ENCODE peak calls at places on chromosomes 7 and 10, in six cellular contexts. One of them, this sample, is unnamed.

GRCh38 chr7:8217200-8218068 is 44.5 kb downstream of the ICA1 start:
- DNase-seq in fibroblast of pulmonary artery: peak; percentile 84
- DNase-seq in fibroblast of lung: peak; percentile 85
- DNase-seq in fibroblast of mammary gland: peak; percentile 76
- DNase-seq in epithelial cell of esophagus: peak; percentile 75
- DNase-seq in HCT116: peak; percentile 54
- DNase-seq in this sample: peak; percentile 19

GRCh38 chr7:106094780-106095179 is 17.3 kb downstream of the SYPL1 start:
- DNase-seq in HCT116: no peak
- DNase-seq in epithelial cell of esophagus: peak; percentile 34
- DNase-seq in fibroblast of pulmonary artery: no peak
- DNase-seq in fibroblast of mammary gland: no peak
- DNase-seq in fibroblast of lung: no peak
- DNase-seq in this sample: no peak

GRCh38 chr10:3622845-3623621 is 162.0 kb downstream of the KLF6 start:
- DNase-seq in HCT116: no peak
- DNase-seq in fibroblast of mammary gland: no peak
- DNase-seq in epithelial cell of esophagus: no peak
- DNase-seq in fibroblast of lung: peak; percentile 28
- DNase-seq in fibroblast of pulmonary artery: peak; percentile 22
- DNase-seq in this sample: no peak

GRCh38 chr10:52318136-52318810 is 4.2 kb downstream of the DKK1 start:
- DNase-seq in fibroblast of lung: peak; percentile 45
- DNase-seq in epithelial cell of esophagus: no peak
- DNase-seq in HCT116: no peak
- DNase-seq in fibroblast of mammary gland: peak; percentile 52
- DNase-seq in fibroblast of pulmonary artery: peak; percentile 49
- DNase-seq in this sample: no peak

GRCh38 chr7:139901411-139901810 is 72.3 kb downstream of the TBXAS1 start:
- DNase-seq in HCT116: no peak
- DNase-seq in epithelial cell of esophagus: no peak
- DNase-seq in fibroblast of pulmonary artery: no peak
- DNase-seq in fibroblast of mammary gland: no peak
- DNase-seq in fibroblast of lung: no peak
- DNase-seq in this sample: no peak

GRCh38 chr10:33291053-33291592 is 43.3 kb downstream of the NRP1 start:
- DNase-seq in fibroblast of mammary gland: peak; percentile 73
- DNase-seq in epithelial cell of esophagus: peak; percentile 81
- DNase-seq in fibroblast of lung: peak; percentile 82
- DNase-seq in HCT116: no peak
- DNase-seq in fibroblast of pulmonary artery: peak; percentile 66
- DNase-seq in this sample: peak; percentile 70

GRCh38 chr10:84294766-84295447 is 33.5 kb upstream of the CCSER2 start:
- DNase-seq in HCT116: no peak
- DNase-seq in fibroblast of lung: no peak
- DNase-seq in fibroblast of mammary gland: no peak
- DNase-seq in fibroblast of pulmonary artery: no peak
- DNase-seq in epithelial cell of esophagus: no peak
- DNase-seq in this sample: no peak

GRCh38 chr7:73774923-73775322 is 4.9 kb upstream of the CLDN3 start:
- DNase-seq in fibroblast of lung: peak; percentile 22
- DNase-seq in fibroblast of pulmonary artery: peak; percentile 40
- DNase-seq in fibroblast of mammary gland: peak; percentile 62
- DNase-seq in epithelial cell of esophagus: no peak
- DNase-seq in HCT116: no peak
- DNase-seq in this sample: no peak

GRCh38 chr7:23109470-23109869 is 3.9 kb downstream of the KLHL7 start:
- DNase-seq in fibroblast of lung: no peak
- DNase-seq in HCT116: no peak
- DNase-seq in fibroblast of pulmonary artery: no peak
- DNase-seq in fibroblast of mammary gland: no peak
- DNase-seq in epithelial cell of esophagus: no peak
- DNase-seq in this sample: no peak
- H3K4me3 ChIP-seq in fibroblast of lung: no peak overlapping the region
- H3K4me3 ChIP-seq in HCT116: no peak overlapping the region
- H3K4me3 ChIP-seq in fibroblast of pulmonary artery: no peak overlapping the region
- H3K4me3 ChIP-seq in fibroblast of mammary gland: no peak overlapping the region
- H3K4me3 ChIP-seq in epithelial cell of esophagus: no peak overlapping the region
- H3K4me3 ChIP-seq in this sample: no peak overlapping the region

DNA sequence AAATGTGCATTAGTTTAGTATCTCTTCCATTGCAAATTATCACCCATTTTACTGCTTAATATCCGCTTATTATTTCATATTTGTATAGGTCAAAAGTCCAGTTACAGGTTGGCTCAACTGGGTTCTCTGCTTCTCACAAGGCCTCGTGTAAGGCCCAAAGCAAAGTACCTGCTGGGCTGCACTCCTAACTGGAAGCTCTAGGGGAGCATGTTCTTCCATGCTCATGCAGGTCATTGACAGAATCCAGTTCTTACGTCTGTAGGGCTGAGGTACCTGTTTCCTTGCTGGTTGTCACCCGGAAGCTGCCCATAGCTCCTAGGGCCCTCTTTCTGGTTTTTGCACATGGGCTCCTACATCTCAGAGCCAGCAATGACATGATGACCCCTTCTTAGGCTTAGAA is 79.6 kb downstream of the RAPGEF5 start:
- DNase-seq in HCT116: no peak
- DNase-seq in fibroblast of pulmonary artery: no peak
- DNase-seq in fibroblast of lung: no peak
- DNase-seq in epithelial cell of esophagus: no peak
- DNase-seq in fibroblast of mammary gland: no peak
- DNase-seq in this sample: no peak
- TF ChIP-seq CTCF in HCT116: no peak
- TF ChIP-seq CTCF in fibroblast of pulmonary artery: no peak
- TF ChIP-seq CTCF in fibroblast of lung: no peak
- TF ChIP-seq CTCF in epithelial cell of esophagus: no peak
- TF ChIP-seq CTCF in fibroblast of mammary gland: no peak
- TF ChIP-seq CTCF in this sample: no peak

GRCh38 chr7:157336383-157337315 is at the start of gene DNAJB6:
- DNase-seq in fibroblast of pulmonary artery: peak; percentile 94
- DNase-seq in epithelial cell of esophagus: peak; percentile 92
- DNase-seq in fibroblast of lung: peak; percentile 92
- DNase-seq in fibroblast of mammary gland: peak; percentile 88
- DNase-seq in HCT116: peak; percentile 72
- DNase-seq in this sample: peak; percentile 62

GRCh38 chr7:157337316-157338149 is 729 bp downstream of the DNAJB6 start:
- DNase-seq in HCT116: no peak
- DNase-seq in fibroblast of pulmonary artery: peak; percentile 61
- DNase-seq in epithelial cell of esophagus: peak; percentile 78
- DNase-seq in fibroblast of mammary gland: peak; percentile 52
- DNase-seq in fibroblast of lung: peak; percentile 56
- DNase-seq in this sample: no peak

GRCh38 chr7:157335991-157336382 is 817 bp upstream of the DNAJB6 start:
- DNase-seq in epithelial cell of esophagus: no peak
- DNase-seq in fibroblast of lung: no peak
- DNase-seq in HCT116: no peak
- DNase-seq in fibroblast of mammary gland: no peak
- DNase-seq in fibroblast of pulmonary artery: no peak
- DNase-seq in this sample: no peak

GRCh38 chr7:157335256-157335655 is 1.5 kb upstream of the DNAJB6 start:
- DNase-seq in fibroblast of lung: no peak
- DNase-seq in fibroblast of pulmonary artery: no peak
- DNase-seq in epithelial cell of esophagus: no peak
- DNase-seq in HCT116: no peak
- DNase-seq in fibroblast of mammary gland: no peak
- DNase-seq in this sample: no peak

DNA sequence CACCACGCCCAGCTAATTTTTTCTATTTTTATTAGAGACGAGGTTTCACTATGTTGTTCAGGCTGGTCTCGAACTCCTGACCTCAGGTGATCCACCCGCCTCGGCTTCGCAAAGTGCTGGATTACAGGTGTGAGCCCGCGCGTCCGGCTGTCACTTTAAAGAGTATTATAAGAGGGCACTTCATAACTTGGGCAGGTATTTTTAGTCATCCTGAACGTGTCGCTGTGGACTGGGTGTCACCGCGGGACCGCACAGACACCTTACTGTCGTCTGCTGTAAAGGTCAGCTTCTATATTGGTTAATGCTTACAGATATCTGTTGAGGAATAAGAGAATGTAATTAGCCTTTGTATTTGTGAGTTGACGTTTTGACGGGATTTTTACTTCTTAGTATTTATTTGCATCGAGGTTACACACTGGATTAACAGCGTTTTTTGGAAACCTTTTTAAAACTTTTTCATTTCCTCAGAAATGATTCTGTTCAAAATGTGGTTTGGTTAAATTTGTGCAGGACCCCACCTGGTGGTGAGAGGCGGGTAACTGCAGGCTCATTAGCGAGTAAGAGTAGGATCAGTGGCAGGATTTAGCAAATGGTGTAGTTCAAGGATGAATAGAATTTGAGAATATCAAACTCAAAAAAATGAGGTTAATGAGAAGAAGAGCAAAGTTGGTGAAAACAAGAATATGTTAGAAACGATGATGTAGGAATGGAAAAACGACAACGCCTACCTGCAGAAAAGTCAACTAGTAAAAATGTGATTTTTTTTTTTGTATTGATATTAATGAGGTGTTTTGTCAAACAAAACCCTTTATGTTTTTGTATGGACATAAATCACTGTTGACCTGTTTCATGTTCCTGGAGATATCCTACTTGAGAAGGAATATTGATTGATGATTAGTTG is 3.2 kb downstream of the DNAJB6 start:
- DNase-seq in fibroblast of lung: peak; percentile 78
- DNase-seq in fibroblast of mammary gland: peak; percentile 78
- DNase-seq in fibroblast of pulmonary artery: peak; percentile 79
- DNase-seq in HCT116: peak; percentile 53
- DNase-seq in epithelial cell of esophagus: peak; percentile 77
- DNase-seq in this sample: no peak
- H3K4me3 ChIP-seq in fibroblast of lung: no peak overlapping the region
- H3K4me3 ChIP-seq in fibroblast of mammary gland: no peak overlapping the region
- H3K4me3 ChIP-seq in fibroblast of pulmonary artery: no peak overlapping the region
- H3K4me3 ChIP-seq in HCT116: no peak overlapping the region
- H3K4me3 ChIP-seq in epithelial cell of esophagus: no peak overlapping the region
- H3K4me3 ChIP-seq in this sample: no peak overlapping the region

GRCh38 chr7:137816696-137817320 is 30.0 kb downstream of the DGKI start:
- DNase-seq in fibroblast of pulmonary artery: peak; percentile 42
- DNase-seq in fibroblast of mammary gland: peak; percentile 47
- DNase-seq in HCT116: no peak
- DNase-seq in epithelial cell of esophagus: peak; percentile 27
- DNase-seq in fibroblast of lung: peak; percentile 46
- DNase-seq in this sample: no peak
- TF ChIP-seq CTCF in fibroblast of pulmonary artery: peak; percentile 41
- TF ChIP-seq CTCF in fibroblast of mammary gland: peak; percentile 52
- TF ChIP-seq CTCF in HCT116: no peak
- TF ChIP-seq CTCF in epithelial cell of esophagus: peak; percentile 56
- TF ChIP-seq CTCF in fibroblast of lung: peak; percentile 33
- TF ChIP-seq CTCF in this sample: no peak

GRCh38 chr7:57165285-57165899 is 33.2 kb upstream of the ZNF479 start:
- DNase-seq in fibroblast of mammary gland: no peak
- DNase-seq in HCT116: no peak
- DNase-seq in epithelial cell of esophagus: no peak
- DNase-seq in fibroblast of pulmonary artery: no peak
- DNase-seq in fibroblast of lung: no peak
- DNase-seq in this sample: no peak
- H3K4me3 ChIP-seq in fibroblast of mammary gland: no peak overlapping the region
- H3K4me3 ChIP-seq in HCT116: no peak overlapping the region
- H3K4me3 ChIP-seq in epithelial cell of esophagus: no peak overlapping the region
- H3K4me3 ChIP-seq in fibroblast of pulmonary artery: no peak overlapping the region
- H3K4me3 ChIP-seq in fibroblast of lung: no peak overlapping the region
- H3K4me3 ChIP-seq in this sample: no peak overlapping the region

GRCh38 chr10:122390271-122390670 is 15.8 kb downstream of the PLEKHA1 start:
- DNase-seq in fibroblast of lung: no peak
- DNase-seq in epithelial cell of esophagus: no peak
- DNase-seq in HCT116: no peak
- DNase-seq in fibroblast of pulmonary artery: no peak
- DNase-seq in fibroblast of mammary gland: no peak
- DNase-seq in this sample: no peak

GRCh38 chr10:122386514-122386913 is 12.0 kb downstream of the PLEKHA1 start:
- DNase-seq in epithelial cell of esophagus: no peak
- DNase-seq in fibroblast of lung: no peak
- DNase-seq in HCT116: no peak
- DNase-seq in fibroblast of pulmonary artery: no peak
- DNase-seq in fibroblast of mammary gland: no peak
- DNase-seq in this sample: no peak

GRCh38 chr10:122387572-122387971 is 13.1 kb downstream of the PLEKHA1 start:
- DNase-seq in HCT116: no peak
- DNase-seq in fibroblast of pulmonary artery: no peak
- DNase-seq in fibroblast of mammary gland: no peak
- DNase-seq in fibroblast of lung: no peak
- DNase-seq in epithelial cell of esophagus: no peak
- DNase-seq in this sample: no peak

GRCh38 chr10:122390679-122391078 is 16.2 kb downstream of the PLEKHA1 start:
- DNase-seq in fibroblast of mammary gland: no peak
- DNase-seq in epithelial cell of esophagus: no peak
- DNase-seq in fibroblast of pulmonary artery: no peak
- DNase-seq in HCT116: no peak
- DNase-seq in fibroblast of lung: no peak
- DNase-seq in this sample: no peak

GRCh38 chr10:122388287-122388997 is 13.9 kb downstream of the PLEKHA1 start:
- DNase-seq in fibroblast of lung: no peak
- DNase-seq in fibroblast of pulmonary artery: no peak
- DNase-seq in HCT116: no peak
- DNase-seq in epithelial cell of esophagus: peak; percentile 35
- DNase-seq in fibroblast of mammary gland: no peak
- DNase-seq in this sample: no peak
- TF ChIP-seq CTCF in fibroblast of lung: no peak
- TF ChIP-seq CTCF in fibroblast of pulmonary artery: no peak
- TF ChIP-seq CTCF in HCT116: no peak
- TF ChIP-seq CTCF in epithelial cell of esophagus: no peak
- TF ChIP-seq CTCF in fibroblast of mammary gland: no peak
- TF ChIP-seq CTCF in this sample: no peak

DNA sequence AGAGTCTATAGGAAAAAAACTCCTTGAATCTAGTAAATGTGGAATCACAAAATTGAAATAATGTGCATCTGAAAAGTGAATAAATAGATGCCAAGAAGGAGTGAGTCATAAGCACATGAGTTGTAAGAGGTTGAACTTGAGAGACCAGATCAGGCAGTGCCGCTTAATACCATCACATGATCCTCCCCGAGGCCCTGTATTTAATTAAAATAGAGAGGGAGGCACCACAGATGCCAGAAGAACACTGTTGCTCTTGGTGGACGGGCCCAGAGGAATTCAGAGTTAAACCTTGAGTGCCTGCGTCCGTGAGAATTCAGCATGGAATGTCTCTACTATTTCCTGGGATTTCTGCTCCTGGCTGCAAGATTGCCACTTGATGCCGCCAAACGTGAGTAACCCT is at the start of gene GPNMB:
- DNase-seq in HCT116: no peak
- DNase-seq in epithelial cell of esophagus: peak; percentile 85
- DNase-seq in fibroblast of pulmonary artery: peak; percentile 81
- DNase-seq in fibroblast of lung: peak; percentile 83
- DNase-seq in fibroblast of mammary gland: peak; percentile 97
- DNase-seq in this sample: peak; percentile 49
- H3K4me3 ChIP-seq in HCT116: no peak within 1 kb of the TSS
- H3K4me3 ChIP-seq in epithelial cell of esophagus: no peak within 1 kb of the TSS
- H3K4me3 ChIP-seq in fibroblast of pulmonary artery: peak within 1 kb of the TSS; percentile 56
- H3K4me3 ChIP-seq in fibroblast of lung: peak within 1 kb of the TSS; percentile 42
- H3K4me3 ChIP-seq in fibroblast of mammary gland: peak within 1 kb of the TSS; percentile 75
- H3K4me3 ChIP-seq in this sample: peak within 1 kb of the TSS; percentile 29

GRCh38 chr7:136213012-136213411 is 235.9 kb upstream of the MTPN start:
- DNase-seq in HCT116: no peak
- DNase-seq in epithelial cell of esophagus: no peak
- DNase-seq in fibroblast of lung: no peak
- DNase-seq in fibroblast of pulmonary artery: no peak
- DNase-seq in fibroblast of mammary gland: no peak
- DNase-seq in this sample: no peak

GRCh38 chr7:136214356-136214755 is 237.2 kb upstream of the MTPN start:
- DNase-seq in epithelial cell of esophagus: no peak
- DNase-seq in HCT116: peak; percentile 0
- DNase-seq in fibroblast of pulmonary artery: no peak
- DNase-seq in fibroblast of mammary gland: no peak
- DNase-seq in fibroblast of lung: no peak
- DNase-seq in this sample: no peak
- TF ChIP-seq CTCF in epithelial cell of esophagus: no peak
- TF ChIP-seq CTCF in HCT116: peak; percentile 39
- TF ChIP-seq CTCF in fibroblast of pulmonary artery: no peak
- TF ChIP-seq CTCF in fibroblast of mammary gland: no peak
- TF ChIP-seq CTCF in fibroblast of lung: no peak
- TF ChIP-seq CTCF in this sample: no peak